ENCODE peak calls at places on chromosomes 12 and 14, in six cellular contexts. D is H1, N is uterus, O is A549, C is right lobe of liver, M is HCT116. B is an unnamed sample.

GRCh38 chr14:53979747-53980642 is 23.4 kb upstream of the BMP4 start:
- DNase-seq in D (no peak), N (peak), O (no peak), C (peak), M (no peak), B (no peak)

GRCh38 chr12:25415004-25415403 is 138.1 kb downstream of the LMNTD1 start:
- DNase-seq in D (no peak), N (no peak), O (no peak), C (no peak), M (no peak), B (no peak)

GRCh38 chr14:64910847-64911495 is 3.3 kb upstream of the CHURC1 start:
- DNase-seq in D (no peak), N (no peak), O (peak), C (no peak), M (peak), B (no peak)

GRCh38 chr12:52529846-52530245 is 9.7 kb upstream of the KRT5 start:
- DNase-seq in D (no peak), N (peak), O (no peak), C (no peak), M (no peak), B (no peak)

GRCh38 chr12:62724947-62725447 is 210.0 kb downstream of the PPM1H start:
- DNase-seq in D (no peak), N (peak), O (peak), C (no peak), M (peak), B (no peak)

GRCh38 chr12:67524861-67525499 is 123.6 kb upstream of the DYRK2 start:
- DNase-seq in D (no peak), N (no peak), O (no peak), C (no peak), M (no peak), B (no peak)

GRCh38 chr14:35661875-35662274 is 127.9 kb downstream of the INSM2 start:
- DNase-seq in D (no peak), N (no peak), O (no peak), C (no peak), M (no peak), B (no peak)

GRCh38 chr12:121673013-121673441 is 3.6 kb upstream of the MORN3 start:
- DNase-seq in D (no peak), N (no peak), O (no peak), C (no peak), M (no peak), B (no peak)

GRCh38 chr12:15322164-15323054 is at the start of gene PTPRO:
- DNase-seq in D (peak), N (peak), O (no peak), C (peak), M (no peak), B (no peak)

GRCh38 chr12:131755305-131756113 is 44.6 kb downstream of the SFSWAP start:
- DNase-seq in D (no peak), N (no peak), O (peak), C (no peak), M (peak), B (no peak)

GRCh38 chr12:9933966-9934365 is 1.8 kb upstream of the CLEC2A start:
- DNase-seq in D (no peak), N (no peak), O (no peak), C (no peak), M (no peak), B (no peak)

GRCh38 chr12:34402899-34403705 is 380.8 kb downstream of the ALG10 start:
- DNase-seq in D (peak), N (peak), O (no peak), C (peak), M (no peak), B (no peak)

GRCh38 chr14:44962573-44963528 is 861 bp downstream of the TOGARAM1 start:
- DNase-seq in D (no peak), N (peak), O (no peak), C (peak), M (no peak), B (no peak)

GRCh38 chr12:49121047-49121696 is 10.0 kb downstream of the TUBA1B start:
- DNase-seq in D (peak), N (no peak), O (peak), C (peak), M (peak), B (no peak)

GRCh38 chr14:65594153-65594881 is 181.8 kb downstream of the FUT8 start:
- DNase-seq in D (peak), N (no peak), O (peak), C (peak), M (no peak), B (no peak)

GRCh38 chr12:107448198-107448597 is 237.4 kb upstream of the PWP1 start:
- DNase-seq in D (peak), N (no peak), O (no peak), C (no peak), M (peak), B (no peak)

GRCh38 chr12:11823043-11823442 is 173.6 kb downstream of the ETV6 start:
- DNase-seq in D (no peak), N (no peak), O (no peak), C (no peak), M (no peak), B (no peak)

GRCh38 chr14:76346391-76347160 is 29.4 kb upstream of the ESRRB start:
- DNase-seq in D (no peak), N (no peak), O (no peak), C (no peak), M (no peak), B (no peak)

GRCh38 chr14:99602054-99602787 is 1.8 kb downstream of the CCDC85C start:
- DNase-seq in D (no peak), N (no peak), O (no peak), C (peak), M (no peak), B (no peak)
- TF ChIP-seq POLR2A in D (no peak), N (no peak), O (no peak), C (peak), M (no peak), B (no peak)

GRCh38 chr14:96806836-96807235 is 9.7 kb downstream of the VRK1 start:
- DNase-seq in D (no peak), N (no peak), O (no peak), C (no peak), M (no peak), B (no peak)

GRCh38 chr14:96811985-96812667 is 14.9 kb downstream of the VRK1 start:
- DNase-seq in D (no peak), N (no peak), O (no peak), C (no peak), M (no peak), B (no peak)

GRCh38 chr14:96816281-96816680 is 19.1 kb downstream of the VRK1 start:
- DNase-seq in D (no peak), N (no peak), O (no peak), C (no peak), M (no peak), B (no peak)

GRCh38 chr14:96808619-96809405 is 11.6 kb downstream of the VRK1 start:
- DNase-seq in D (no peak), N (no peak), O (no peak), C (no peak), M (no peak), B (no peak)

DNA sequence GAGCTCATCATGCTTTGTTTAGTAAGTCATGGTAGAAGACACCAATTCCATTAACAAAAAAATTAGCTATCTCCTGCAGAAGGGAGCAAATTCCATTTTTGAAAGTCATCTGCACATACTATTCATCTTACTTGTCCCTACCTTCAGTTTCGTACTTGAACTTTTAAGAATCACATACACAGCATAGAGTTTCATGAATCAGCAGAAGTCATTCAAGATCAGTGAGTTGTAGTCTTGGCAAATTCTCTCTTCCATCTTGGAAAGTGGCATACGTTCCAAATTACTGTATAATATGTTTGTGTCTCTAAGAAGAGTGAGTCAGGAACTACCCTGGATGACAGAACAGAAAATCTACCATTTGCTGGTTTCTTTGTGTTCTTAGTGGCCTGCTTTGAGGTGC is 14.1 kb downstream of the VRK1 start:
- DNase-seq in D (no peak), N (no peak), O (no peak), C (no peak), M (no peak), B (no peak)
- H3K27ac ChIP-seq in D (no peak), N (no peak), O (no peak), C (no peak), M (no peak), B (no peak)

GRCh38 chr12:22719745-22720144 is 94.8 kb downstream of the ETNK1 start:
- DNase-seq in D (no peak), N (no peak), O (no peak), C (no peak), M (no peak), B (no peak)
- TF ChIP-seq POLR2A in D (no peak), N (no peak), O (no peak), C (no peak), M (no peak), B (no peak)

GRCh38 chr12:87216436-87216835 is 812.8 kb downstream of the C12orf50 start:
- DNase-seq in D (no peak), N (no peak), O (no peak), C (no peak), M (no peak), B (no peak)
- H3K27ac ChIP-seq in D (no peak), N (no peak), O (no peak), C (no peak), M (no peak), B (no peak)

GRCh38 chr12:122871851-122872785 is 23.8 kb downstream of the VPS37B start:
- DNase-seq in D (peak), N (peak), O (no peak), C (no peak), M (no peak), B (no peak)
- TF ChIP-seq POLR2A in D (no peak), N (no peak), O (no peak), C (no peak), M (no peak), B (no peak)

GRCh38 chr12:71955946-71956345 is 17.3 kb downstream of the TPH2 start:
- DNase-seq in D (no peak), N (no peak), O (no peak), C (no peak), M (no peak), B (no peak)

GRCh38 chr12:71958993-71959588 is 20.4 kb downstream of the TPH2 start:
- DNase-seq in D (no peak), N (no peak), O (no peak), C (no peak), M (no peak), B (no peak)

GRCh38 chr12:71958056-71958455 is 19.4 kb downstream of the TPH2 start:
- DNase-seq in D (no peak), N (no peak), O (no peak), C (no peak), M (no peak), B (no peak)

GRCh38 chr12:71954861-71955260 is 16.2 kb downstream of the TPH2 start:
- DNase-seq in D (no peak), N (no peak), O (no peak), C (no peak), M (no peak), B (no peak)

GRCh38 chr12:71958457-71958856 is 19.8 kb downstream of the TPH2 start:
- DNase-seq in D (no peak), N (no peak), O (no peak), C (no peak), M (no peak), B (no peak)
- H3K27ac ChIP-seq in D (no peak), N (no peak), O (no peak), C (no peak), M (no peak), B (no peak)

GRCh38 chr14:49582211-49582977 is 3.8 kb downstream of the RPS29 start:
- DNase-seq in D (no peak), N (no peak), O (no peak), C (no peak), M (no peak), B (no peak)
- TF ChIP-seq POLR2A in D (peak), N (no peak), O (no peak), C (peak), M (peak), B (no peak)

DNA sequence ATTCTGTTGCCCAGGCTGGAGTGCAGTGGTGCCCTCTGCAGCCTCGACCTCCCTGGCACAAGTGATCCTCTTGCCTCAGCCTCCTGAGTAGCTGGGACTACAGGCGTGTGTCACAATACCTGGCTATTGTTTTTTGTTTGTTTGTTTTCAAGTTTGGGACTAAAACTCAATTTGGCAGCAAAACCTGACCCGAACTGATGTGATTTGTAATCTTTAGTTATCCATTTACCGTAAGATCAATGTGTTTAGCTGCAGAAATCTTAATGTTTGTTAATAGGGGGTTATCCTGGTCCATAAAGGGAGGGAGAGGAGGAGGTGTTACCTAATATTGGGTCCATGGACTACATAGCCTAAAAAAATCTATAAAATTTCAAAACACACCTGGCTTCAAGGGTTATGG is 738 bp upstream of the C1S start:
- DNase-seq in D (no peak), N (no peak), O (no peak), C (no peak), M (no peak), B (no peak)
- H3K27ac ChIP-seq in D (no peak), N (peak), O (peak), C (peak), M (no peak), B (peak)

GRCh38 chr12:95216704-95217376 is 427 bp downstream of the FGD6 start:
- DNase-seq in D (no peak), N (no peak), O (peak), C (no peak), M (no peak), B (no peak)
- TF ChIP-seq POLR2A in D (no peak), N (no peak), O (peak), C (no peak), M (no peak), B (no peak)